ENCODE peak calls at places on chromosomes 6 and 20, in eight cellular contexts. H is endothelial cell of umbilical vein, B is C1 segment of cervical spinal cord, D is NCI-H2081, C is nucleus accumbens, Q is HEK293T, Y is left lung, T is RCC 7860. S is an unnamed sample.

GRCh38 chr6:43887340-43887858 is 117.4 kb downstream of the VEGFA start:
- DNase-seq in T (peak), B (no peak), H (no peak), C (no peak), D (no peak), Q (no peak), Y (peak), S (no peak)

GRCh38 chr6:21908117-21908848 is 314.7 kb downstream of the SOX4 start:
- DNase-seq in T (no peak), Q (no peak), B (no peak), C (no peak), H (no peak), D (no peak), Y (no peak), S (no peak)

GRCh38 chr20:39756828-39757227 is 794.7 kb downstream of the DHX35 start:
- DNase-seq in B (no peak), Y (no peak), C (no peak), D (no peak), T (no peak), Q (no peak), H (no peak), S (no peak)

GRCh38 chr6:87183687-87184086 is 28.3 kb downstream of the ZNF292 start:
- DNase-seq in H (no peak), C (no peak), D (no peak), B (no peak), T (no peak), Q (no peak), Y (no peak), S (no peak)

GRCh38 chr20:32450484-32451061 is 92.4 kb downstream of the ASXL1 start:
- DNase-seq in Q (no peak), H (no peak), T (no peak), C (no peak), D (no peak), Y (no peak), B (no peak), S (no peak)

GRCh38 chr20:1666802-1667201 is 9.2 kb upstream of the SIRPG start:
- DNase-seq in T (no peak), B (no peak), Y (no peak), Q (no peak), C (no peak), H (no peak), D (no peak), S (no peak)

GRCh38 chr20:41900292-41900691 is 282.1 kb upstream of the CHD6 start:
- DNase-seq in Q (no peak), B (no peak), H (no peak), Y (no peak), T (no peak), D (no peak), C (no peak), S (no peak)

GRCh38 chr20:44832724-44833123 is 22.4 kb upstream of the RIMS4 start:
- DNase-seq in C (no peak), H (no peak), D (no peak), T (no peak), B (no peak), Y (no peak), Q (no peak), S (peak)

GRCh38 chr6:166958926-166959861 is 2.8 kb upstream of the RNASET2 start:
- DNase-seq in T (peak), C (no peak), D (no peak), Y (no peak), Q (no peak), H (peak), B (no peak), S (no peak)

GRCh38 chr6:3473773-3474172 is 16.9 kb upstream of the SLC22A23 start:
- DNase-seq in C (no peak), T (no peak), D (peak), B (no peak), Q (no peak), H (no peak), Y (no peak), S (no peak)

GRCh38 chr6:51199733-51200132 is 381.1 kb downstream of the TFAP2B start:
- DNase-seq in T (no peak), Q (no peak), H (no peak), D (no peak), C (no peak), Y (no peak), B (no peak), S (no peak)